ENCODE peak calls at places on chromosomes 11 and 22, in ten cellular contexts. One of them, this sample, is unnamed.

GRCh38 chr11:79520086-79520485 is 79.3 kb upstream of the TENM4 start:
- DNase-seq in IMR-90: no peak
- DNase-seq in fibroblast of lung: no peak
- DNase-seq in bronchial epithelial cell: peak; percentile 17
- DNase-seq in SK-N-SH: no peak
- DNase-seq in psoas muscle: no peak
- DNase-seq in tibial nerve: no peak
- DNase-seq in lower lobe of right lung: no peak
- DNase-seq in thyroid gland: no peak
- DNase-seq in transverse colon: no peak
- DNase-seq in this sample: no peak

GRCh38 chr11:84870486-84870885 is 756.7 kb downstream of the DLG2 start:
- DNase-seq in transverse colon: no peak
- DNase-seq in tibial nerve: no peak
- DNase-seq in IMR-90: no peak
- DNase-seq in bronchial epithelial cell: peak; percentile 87
- DNase-seq in lower lobe of right lung: no peak
- DNase-seq in SK-N-SH: no peak
- DNase-seq in thyroid gland: no peak
- DNase-seq in psoas muscle: no peak
- DNase-seq in fibroblast of lung: no peak
- DNase-seq in this sample: no peak

GRCh38 chr11:77814848-77815247 is 5.7 kb downstream of the RSF1 start:
- DNase-seq in IMR-90: no peak
- DNase-seq in psoas muscle: no peak
- DNase-seq in lower lobe of right lung: no peak
- DNase-seq in bronchial epithelial cell: no peak
- DNase-seq in SK-N-SH: peak; percentile 10
- DNase-seq in thyroid gland: no peak
- DNase-seq in fibroblast of lung: no peak
- DNase-seq in transverse colon: no peak
- DNase-seq in tibial nerve: no peak
- DNase-seq in this sample: no peak

GRCh38 chr11:102806296-102806695 is 8.3 kb upstream of the MMP1 start:
- DNase-seq in psoas muscle: no peak
- DNase-seq in tibial nerve: no peak
- DNase-seq in fibroblast of lung: peak; percentile 86
- DNase-seq in IMR-90: peak; percentile 50
- DNase-seq in transverse colon: no peak
- DNase-seq in lower lobe of right lung: no peak
- DNase-seq in bronchial epithelial cell: no peak
- DNase-seq in SK-N-SH: no peak
- DNase-seq in thyroid gland: no peak
- DNase-seq in this sample: peak; percentile 56

GRCh38 chr11:46480909-46481308 is 89.3 kb upstream of the CHRM4 start:
- DNase-seq in lower lobe of right lung: no peak
- DNase-seq in IMR-90: no peak
- DNase-seq in fibroblast of lung: no peak
- DNase-seq in psoas muscle: no peak
- DNase-seq in tibial nerve: no peak
- DNase-seq in thyroid gland: no peak
- DNase-seq in bronchial epithelial cell: no peak
- DNase-seq in transverse colon: no peak
- DNase-seq in SK-N-SH: peak; percentile 69
- DNase-seq in this sample: no peak

GRCh38 chr11:116984186-116984585 is 114.0 kb downstream of the SIK3 start:
- DNase-seq in lower lobe of right lung: no peak
- DNase-seq in thyroid gland: no peak
- DNase-seq in tibial nerve: no peak
- DNase-seq in psoas muscle: no peak
- DNase-seq in bronchial epithelial cell: no peak
- DNase-seq in fibroblast of lung: peak; percentile 76
- DNase-seq in SK-N-SH: no peak
- DNase-seq in transverse colon: no peak
- DNase-seq in IMR-90: peak; percentile 75
- DNase-seq in this sample: peak; percentile 75

GRCh38 chr22:39220897-39221850 is 23.6 kb downstream of the PDGFB start:
- DNase-seq in IMR-90: peak; percentile 34
- DNase-seq in lower lobe of right lung: peak; percentile 31
- DNase-seq in fibroblast of lung: peak; percentile 25
- DNase-seq in tibial nerve: no peak
- DNase-seq in psoas muscle: no peak
- DNase-seq in SK-N-SH: no peak
- DNase-seq in thyroid gland: no peak
- DNase-seq in transverse colon: no peak
- DNase-seq in bronchial epithelial cell: peak; percentile 90
- DNase-seq in this sample: no peak

GRCh38 chr22:45785458-45785857 is 113.8 kb downstream of the ATXN10 start:
- DNase-seq in tibial nerve: no peak
- DNase-seq in lower lobe of right lung: no peak
- DNase-seq in fibroblast of lung: peak; percentile 83
- DNase-seq in IMR-90: peak; percentile 44
- DNase-seq in SK-N-SH: no peak
- DNase-seq in thyroid gland: peak; percentile 12
- DNase-seq in psoas muscle: no peak
- DNase-seq in bronchial epithelial cell: peak; percentile 90
- DNase-seq in transverse colon: no peak
- DNase-seq in this sample: peak; percentile 40

GRCh38 chr11:44269369-44270351 is 40.3 kb downstream of the ALX4 start:
- DNase-seq in psoas muscle: no peak
- DNase-seq in fibroblast of lung: peak; percentile 45
- DNase-seq in bronchial epithelial cell: no peak
- DNase-seq in IMR-90: peak; percentile 60
- DNase-seq in SK-N-SH: no peak
- DNase-seq in tibial nerve: no peak
- DNase-seq in thyroid gland: no peak
- DNase-seq in lower lobe of right lung: no peak
- DNase-seq in transverse colon: no peak
- DNase-seq in this sample: peak; percentile 60

GRCh38 chr22:43928418-43929307 is 5.1 kb downstream of the PNPLA3 start:
- DNase-seq in fibroblast of lung: no peak
- DNase-seq in thyroid gland: no peak
- DNase-seq in psoas muscle: no peak
- DNase-seq in lower lobe of right lung: no peak
- DNase-seq in IMR-90: no peak
- DNase-seq in transverse colon: no peak
- DNase-seq in tibial nerve: no peak
- DNase-seq in SK-N-SH: peak; percentile 59
- DNase-seq in bronchial epithelial cell: no peak
- DNase-seq in this sample: no peak

GRCh38 chr22:43926349-43926710 is 2.7 kb downstream of the PNPLA3 start:
- DNase-seq in IMR-90: no peak
- DNase-seq in transverse colon: no peak
- DNase-seq in tibial nerve: no peak
- DNase-seq in psoas muscle: no peak
- DNase-seq in SK-N-SH: no peak
- DNase-seq in lower lobe of right lung: no peak
- DNase-seq in thyroid gland: no peak
- DNase-seq in bronchial epithelial cell: peak; percentile 63
- DNase-seq in fibroblast of lung: peak; percentile 42
- DNase-seq in this sample: no peak

GRCh38 chr22:43931771-43932170 is 8.2 kb downstream of the PNPLA3 start:
- DNase-seq in tibial nerve: no peak
- DNase-seq in thyroid gland: no peak
- DNase-seq in fibroblast of lung: no peak
- DNase-seq in IMR-90: no peak
- DNase-seq in lower lobe of right lung: no peak
- DNase-seq in SK-N-SH: no peak
- DNase-seq in psoas muscle: no peak
- DNase-seq in bronchial epithelial cell: no peak
- DNase-seq in transverse colon: no peak
- DNase-seq in this sample: no peak
- TF ChIP-seq CTCF in tibial nerve: no peak
- TF ChIP-seq CTCF in thyroid gland: no peak
- TF ChIP-seq CTCF in fibroblast of lung: no peak
- TF ChIP-seq CTCF in IMR-90: no peak
- TF ChIP-seq CTCF in lower lobe of right lung: no peak
- TF ChIP-seq CTCF in SK-N-SH: no peak
- TF ChIP-seq CTCF in psoas muscle: no peak
- TF ChIP-seq CTCF in bronchial epithelial cell: no peak
- TF ChIP-seq CTCF in transverse colon: no peak
- TF ChIP-seq CTCF in this sample: no peak

GRCh38 chr22:29824677-29825076 is 13.4 kb downstream of the ASCC2 start:
- DNase-seq in psoas muscle: peak; percentile 56
- DNase-seq in thyroid gland: peak; percentile 49
- DNase-seq in tibial nerve: peak; percentile 71
- DNase-seq in fibroblast of lung: no peak
- DNase-seq in IMR-90: no peak
- DNase-seq in SK-N-SH: no peak
- DNase-seq in bronchial epithelial cell: no peak
- DNase-seq in transverse colon: no peak
- DNase-seq in lower lobe of right lung: no peak
- DNase-seq in this sample: no peak

GRCh38 chr22:29817724-29818123 is 20.4 kb downstream of the ASCC2 start:
- DNase-seq in fibroblast of lung: no peak
- DNase-seq in lower lobe of right lung: no peak
- DNase-seq in psoas muscle: no peak
- DNase-seq in tibial nerve: no peak
- DNase-seq in SK-N-SH: no peak
- DNase-seq in transverse colon: no peak
- DNase-seq in thyroid gland: peak; percentile 29
- DNase-seq in IMR-90: no peak
- DNase-seq in bronchial epithelial cell: no peak
- DNase-seq in this sample: no peak

GRCh38 chr22:29816980-29817379 is 21.1 kb downstream of the ASCC2 start:
- DNase-seq in bronchial epithelial cell: peak; percentile 64
- DNase-seq in fibroblast of lung: no peak
- DNase-seq in SK-N-SH: no peak
- DNase-seq in psoas muscle: no peak
- DNase-seq in tibial nerve: no peak
- DNase-seq in thyroid gland: no peak
- DNase-seq in lower lobe of right lung: no peak
- DNase-seq in IMR-90: no peak
- DNase-seq in transverse colon: no peak
- DNase-seq in this sample: no peak

GRCh38 chr22:29821790-29822130 is 16.3 kb downstream of the ASCC2 start:
- DNase-seq in IMR-90: no peak
- DNase-seq in psoas muscle: no peak
- DNase-seq in thyroid gland: no peak
- DNase-seq in transverse colon: no peak
- DNase-seq in lower lobe of right lung: no peak
- DNase-seq in bronchial epithelial cell: no peak
- DNase-seq in fibroblast of lung: no peak
- DNase-seq in tibial nerve: no peak
- DNase-seq in SK-N-SH: no peak
- DNase-seq in this sample: no peak

GRCh38 chr22:29820941-29821789 is 16.9 kb downstream of the ASCC2 start:
- DNase-seq in IMR-90: peak; percentile 98
- DNase-seq in fibroblast of lung: peak; percentile 98
- DNase-seq in thyroid gland: peak; percentile 75
- DNase-seq in transverse colon: peak; percentile 87
- DNase-seq in lower lobe of right lung: peak; percentile 94
- DNase-seq in SK-N-SH: peak; percentile 68
- DNase-seq in psoas muscle: peak; percentile 56
- DNase-seq in bronchial epithelial cell: peak; percentile 100
- DNase-seq in tibial nerve: peak; percentile 62
- DNase-seq in this sample: peak; percentile 98
- H3K4me3 ChIP-seq in IMR-90: no peak overlapping the region
- H3K4me3 ChIP-seq in fibroblast of lung: no peak overlapping the region
- H3K4me3 ChIP-seq in thyroid gland: no peak overlapping the region
- H3K4me3 ChIP-seq in transverse colon: no peak overlapping the region
- H3K4me3 ChIP-seq in lower lobe of right lung: no peak overlapping the region
- H3K4me3 ChIP-seq in SK-N-SH: no peak overlapping the region
- H3K4me3 ChIP-seq in psoas muscle: no peak overlapping the region
- H3K4me3 ChIP-seq in bronchial epithelial cell: no peak overlapping the region
- H3K4me3 ChIP-seq in tibial nerve: no peak overlapping the region
- H3K4me3 ChIP-seq in this sample: no peak overlapping the region

GRCh38 chr11:62805991-62806441 is 776 bp upstream of the NXF1 start:
- DNase-seq in SK-N-SH: peak; percentile 37
- DNase-seq in fibroblast of lung: peak; percentile 59
- DNase-seq in psoas muscle: no peak
- DNase-seq in bronchial epithelial cell: no peak
- DNase-seq in IMR-90: no peak
- DNase-seq in transverse colon: peak; percentile 16
- DNase-seq in tibial nerve: no peak
- DNase-seq in lower lobe of right lung: no peak
- DNase-seq in thyroid gland: no peak
- DNase-seq in this sample: peak; percentile 41

GRCh38 chr11:62801071-62801470 is 4.2 kb downstream of the NXF1 start:
- DNase-seq in fibroblast of lung: no peak
- DNase-seq in thyroid gland: no peak
- DNase-seq in transverse colon: no peak
- DNase-seq in lower lobe of right lung: no peak
- DNase-seq in bronchial epithelial cell: no peak
- DNase-seq in SK-N-SH: no peak
- DNase-seq in tibial nerve: no peak
- DNase-seq in IMR-90: no peak
- DNase-seq in psoas muscle: no peak
- DNase-seq in this sample: no peak

GRCh38 chr11:62804310-62805043 is 763 bp downstream of the NXF1 start:
- DNase-seq in bronchial epithelial cell: peak; percentile 55
- DNase-seq in SK-N-SH: no peak
- DNase-seq in fibroblast of lung: peak; percentile 54
- DNase-seq in psoas muscle: no peak
- DNase-seq in IMR-90: peak; percentile 55
- DNase-seq in thyroid gland: peak; percentile 27
- DNase-seq in lower lobe of right lung: peak; percentile 20
- DNase-seq in transverse colon: no peak
- DNase-seq in tibial nerve: peak; percentile 25
- DNase-seq in this sample: peak; percentile 73

GRCh38 chr11:62806611-62807121 is 1.4 kb upstream of the NXF1 start:
- DNase-seq in IMR-90: peak; percentile 48
- DNase-seq in thyroid gland: peak; percentile 10
- DNase-seq in bronchial epithelial cell: peak; percentile 73
- DNase-seq in lower lobe of right lung: peak; percentile 57
- DNase-seq in fibroblast of lung: peak; percentile 25
- DNase-seq in SK-N-SH: no peak
- DNase-seq in psoas muscle: peak; percentile 43
- DNase-seq in transverse colon: peak; percentile 10
- DNase-seq in tibial nerve: peak; percentile 18
- DNase-seq in this sample: peak; percentile 67

GRCh38 chr11:62805044-62805892 is at the start of gene NXF1:
- DNase-seq in lower lobe of right lung: peak; percentile 96
- DNase-seq in tibial nerve: peak; percentile 94
- DNase-seq in transverse colon: peak; percentile 96
- DNase-seq in thyroid gland: peak; percentile 94
- DNase-seq in psoas muscle: peak; percentile 94
- DNase-seq in SK-N-SH: peak; percentile 99
- DNase-seq in IMR-90: peak; percentile 92
- DNase-seq in bronchial epithelial cell: peak; percentile 83
- DNase-seq in fibroblast of lung: peak; percentile 88
- DNase-seq in this sample: peak; percentile 97
- TF ChIP-seq CTCF in lower lobe of right lung: no peak
- TF ChIP-seq CTCF in tibial nerve: peak; percentile 13
- TF ChIP-seq CTCF in transverse colon: peak; percentile 64
- TF ChIP-seq CTCF in thyroid gland: peak; percentile 30
- TF ChIP-seq CTCF in psoas muscle: no peak
- TF ChIP-seq CTCF in SK-N-SH: peak; percentile 14
- TF ChIP-seq CTCF in IMR-90: no peak
- TF ChIP-seq CTCF in bronchial epithelial cell: no peak
- TF ChIP-seq CTCF in fibroblast of lung: peak; percentile 8
- TF ChIP-seq CTCF in this sample: peak; percentile 32

DNA sequence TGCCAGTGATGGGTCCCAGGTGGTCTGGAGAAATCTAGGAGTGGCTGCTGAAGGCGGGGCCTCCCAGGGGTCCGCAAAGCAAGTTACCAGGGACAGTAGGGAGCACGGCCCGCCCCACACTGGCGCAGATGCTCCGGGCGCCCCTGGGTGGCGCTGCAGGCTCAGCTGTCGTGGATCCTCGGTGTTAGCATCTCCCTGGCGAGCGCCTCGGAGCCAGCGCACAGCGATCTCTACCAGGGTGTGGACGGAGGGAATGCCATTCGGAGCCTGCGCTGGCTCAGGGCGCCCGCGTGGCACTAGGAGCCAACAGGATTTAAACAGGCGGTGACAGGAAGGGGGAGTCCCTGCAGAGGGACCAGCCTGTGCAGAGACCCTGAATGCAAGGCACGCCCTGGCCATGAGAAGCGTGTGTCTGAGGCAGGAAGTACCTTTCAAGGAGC is 20.2 kb downstream of the FADS3 start:
- DNase-seq in transverse colon: peak; percentile 65
- DNase-seq in lower lobe of right lung: peak; percentile 80
- DNase-seq in bronchial epithelial cell: peak; percentile 70
- DNase-seq in tibial nerve: peak; percentile 81
- DNase-seq in SK-N-SH: peak; percentile 94
- DNase-seq in psoas muscle: peak; percentile 82
- DNase-seq in IMR-90: peak; percentile 67
- DNase-seq in fibroblast of lung: peak; percentile 71
- DNase-seq in thyroid gland: peak; percentile 69
- DNase-seq in this sample: peak; percentile 83
- H3K4me3 ChIP-seq in transverse colon: no peak overlapping the region
- H3K4me3 ChIP-seq in lower lobe of right lung: no peak overlapping the region
- H3K4me3 ChIP-seq in bronchial epithelial cell: no peak overlapping the region
- H3K4me3 ChIP-seq in tibial nerve: no peak overlapping the region
- H3K4me3 ChIP-seq in SK-N-SH: peak overlapping the region; percentile 12
- H3K4me3 ChIP-seq in psoas muscle: peak overlapping the region; percentile 20
- H3K4me3 ChIP-seq in IMR-90: no peak overlapping the region
- H3K4me3 ChIP-seq in fibroblast of lung: no peak overlapping the region
- H3K4me3 ChIP-seq in thyroid gland: no peak overlapping the region
- H3K4me3 ChIP-seq in this sample: peak overlapping the region; percentile 25

This sample was measured in choroid plexus epithelial cell.